ENCODE peak calls at places on chromosomes 13 and 19, in ten cellular contexts. M is heart left ventricle; R is coronary artery; B is psoas muscle; S is breast epithelium; L is esophagus squamous epithelium; F is astrocyte; K is pancreas; T is prostate gland; G is CD8-positive, alpha-beta memory T cell. C is an unnamed sample.

GRCh38 chr19:18846862-18847515 is 15.2 kb downstream of the UPF1 start:
- DNase-seq in M (peak; percentile 79), R (peak; percentile 87), B (peak; percentile 83), S (peak; percentile 55), L (no peak), F (peak; percentile 39), K (peak; percentile 77), T (peak; percentile 72), G (peak; percentile 51), C (peak; percentile 94)

GRCh38 chr13:110869805-110870706 is 44.8 kb downstream of the ANKRD10 start:
- DNase-seq in M (peak; percentile 97), R (peak; percentile 99), B (peak; percentile 93), S (peak; percentile 90), L (peak; percentile 57), F (peak; percentile 100), K (peak; percentile 84), T (peak; percentile 57), G (no peak), C (peak; percentile 85)

GRCh38 chr13:24500977-24501376 is 11.6 kb downstream of the PARP4 start:
- DNase-seq in M (no peak), R (no peak), B (no peak), S (no peak), L (no peak), F (peak; percentile 84), K (no peak), T (no peak), G (no peak), C (no peak)

GRCh38 chr13:98482476-98483444 is 94.1 kb downstream of the STK24 start:
- DNase-seq in M (peak; percentile 83), R (peak; percentile 85), B (peak; percentile 68), S (peak; percentile 57), L (no peak), F (peak; percentile 67), K (peak; percentile 83), T (peak; percentile 68), G (no peak), C (peak; percentile 73)

GRCh38 chr13:40190656-40191100 is 475.8 kb downstream of the FOXO1 start:
- DNase-seq in M (peak; percentile 65), R (peak; percentile 40), B (peak; percentile 40), S (peak; percentile 75), L (peak; percentile 19), F (peak; percentile 86), K (no peak), T (peak; percentile 30), G (peak; percentile 42), C (peak; percentile 54)

GRCh38 chr19:5127710-5128109 is 158.8 kb downstream of the KDM4B start:
- DNase-seq in M (no peak), R (no peak), B (no peak), S (no peak), L (no peak), F (no peak), K (no peak), T (no peak), G (no peak), C (no peak)

GRCh38 chr13:51594432-51594831 is 10.2 kb downstream of the WDFY2 start:
- DNase-seq in M (no peak), R (no peak), B (no peak), S (no peak), L (no peak), F (no peak), K (no peak), T (no peak), G (no peak), C (no peak)

GRCh38 chr13:112062619-112063308 is 4.2 kb upstream of the SOX1 start:
- DNase-seq in M (no peak), R (no peak), B (no peak), S (no peak), L (no peak), F (no peak), K (no peak), T (no peak), G (no peak), C (no peak)

GRCh38 chr13:27476943-27477681 is 26.7 kb upstream of the MTIF3 start:
- DNase-seq in M (no peak), R (peak; percentile 38), B (no peak), S (no peak), L (no peak), F (no peak), K (peak; percentile 49), T (no peak), G (no peak), C (no peak)

GRCh38 chr13:43377149-43377548 is 353.8 kb downstream of the DNAJC15 start:
- DNase-seq in M (no peak), R (no peak), B (peak; percentile 30), S (no peak), L (no peak), F (peak; percentile 65), K (peak; percentile 45), T (no peak), G (no peak), C (peak; percentile 78)

GRCh38 chr19:54335164-54335563 is 3.8 kb downstream of the LILRA4 start:
- DNase-seq in M (no peak), R (peak; percentile 29), B (no peak), S (no peak), L (no peak), F (no peak), K (no peak), T (no peak), G (no peak), C (no peak)

GRCh38 chr13:21971662-21972635 is 301.1 kb downstream of the FGF9 start:
- DNase-seq in M (no peak), R (no peak), B (no peak), S (no peak), L (no peak), F (no peak), K (no peak), T (no peak), G (no peak), C (peak; percentile 74)

GRCh38 chr13:50071399-50071798 is 56.2 kb downstream of the KCNRG start:
- DNase-seq in M (no peak), R (no peak), B (no peak), S (no peak), L (no peak), F (no peak), K (no peak), T (no peak), G (no peak), C (no peak)

GRCh38 chr13:50075619-50076097 is 60.4 kb downstream of the KCNRG start:
- DNase-seq in M (no peak), R (no peak), B (no peak), S (no peak), L (no peak), F (no peak), K (no peak), T (no peak), G (no peak), C (no peak)

GRCh38 chr13:50072676-50073075 is 57.4 kb downstream of the KCNRG start:
- DNase-seq in M (no peak), R (no peak), B (no peak), S (no peak), L (no peak), F (no peak), K (no peak), T (no peak), G (no peak), C (no peak)

GRCh38 chr13:50074843-50075242 is 59.6 kb downstream of the KCNRG start:
- DNase-seq in M (no peak), R (no peak), B (no peak), S (no peak), L (no peak), F (no peak), K (no peak), T (no peak), G (no peak), C (no peak)

GRCh38 chr13:50073340-50073739 is 58.1 kb downstream of the KCNRG start:
- DNase-seq in M (no peak), R (no peak), B (no peak), S (no peak), L (no peak), F (no peak), K (no peak), T (no peak), G (no peak), C (no peak)
- H3K27ac ChIP-seq in M (no peak overlapping the region), R (peak overlapping the region; percentile 96), B (no peak overlapping the region), S (no peak overlapping the region), L (no peak overlapping the region), F (no peak overlapping the region), K (no peak overlapping the region), T (peak overlapping the region; percentile 1), G (no peak overlapping the region), C (no peak overlapping the region)

GRCh38 chr19:50330365-50331078 is 1.3 kb upstream of the KCNC3 start:
- DNase-seq in M (peak; percentile 89), R (no peak), B (peak; percentile 83), S (peak; percentile 73), L (no peak), F (no peak), K (peak; percentile 94), T (peak; percentile 69), G (peak; percentile 72), C (peak; percentile 93)
- H3K27ac ChIP-seq in M (peak overlapping the region; percentile 68), R (no peak overlapping the region), B (peak overlapping the region; percentile 65), S (peak overlapping the region; percentile 76), L (no peak overlapping the region), F (no peak overlapping the region), K (no peak overlapping the region), T (peak overlapping the region; percentile 81), G (peak overlapping the region; percentile 59), C (peak overlapping the region; percentile 48)

DNA sequence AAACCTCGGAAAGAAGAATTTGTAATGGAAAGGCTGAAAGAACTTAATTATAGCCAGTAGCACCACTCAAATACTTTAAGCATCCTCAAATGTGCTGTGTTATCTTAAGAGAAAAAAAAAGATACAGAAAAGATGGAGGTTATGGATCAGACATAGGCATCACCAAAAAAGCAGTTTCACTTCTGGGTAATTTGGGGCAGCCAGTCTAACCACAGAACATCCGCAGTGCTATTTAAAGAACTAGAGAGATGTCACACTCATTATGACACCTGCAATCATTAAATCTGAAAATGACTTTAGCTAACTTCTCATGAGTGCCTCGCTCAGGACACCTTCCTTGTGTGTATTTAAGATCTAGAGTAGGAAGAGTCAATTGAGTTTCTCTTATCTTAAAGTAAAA is 211.8 kb downstream of the RBM26 start:
- DNase-seq in M (no peak), R (no peak), B (no peak), S (no peak), L (no peak), F (no peak), K (no peak), T (no peak), G (peak; percentile 36), C (no peak)
- H3K27ac ChIP-seq in M (no peak overlapping the region), R (no peak overlapping the region), B (no peak overlapping the region), S (no peak overlapping the region), L (no peak overlapping the region), F (no peak overlapping the region), K (no peak overlapping the region), T (no peak overlapping the region), G (no peak overlapping the region), C (no peak overlapping the region)

GRCh38 chr19:55389386-55390317 is 3.9 kb downstream of the RPL28 start:
- DNase-seq in M (no peak), R (no peak), B (no peak), S (no peak), L (no peak), F (no peak), K (no peak), T (no peak), G (no peak), C (no peak)
- H3K27ac ChIP-seq in M (no peak overlapping the region), R (no peak overlapping the region), B (no peak overlapping the region), S (no peak overlapping the region), L (peak overlapping the region; percentile 34), F (no peak overlapping the region), K (no peak overlapping the region), T (no peak overlapping the region), G (no peak overlapping the region), C (no peak overlapping the region)

GRCh38 chr19:36183455-36183741 is 31.1 kb downstream of the ZNF565 start:
- DNase-seq in M (peak; percentile 57), R (no peak), B (no peak), S (no peak), L (no peak), F (no peak), K (no peak), T (no peak), G (no peak), C (no peak)

GRCh38 chr19:36182612-36183454 is 30.6 kb upstream of the COX7A1 start:
- DNase-seq in M (no peak), R (no peak), B (no peak), S (no peak), L (no peak), F (peak; percentile 96), K (no peak), T (no peak), G (no peak), C (no peak)
- H3K27ac ChIP-seq in M (peak overlapping the region; percentile 50), R (no peak overlapping the region), B (peak overlapping the region; percentile 77), S (no peak overlapping the region), L (no peak overlapping the region), F (peak overlapping the region; percentile 80), K (no peak overlapping the region), T (no peak overlapping the region), G (no peak overlapping the region), C (peak overlapping the region; percentile 48)